ENCODE peak calls at places on chromosome 1, in five cellular contexts. Q is uterus, L is HepG2, M is esophagus muscularis mucosa, A is IMR-90. Y is an unnamed sample.

GRCh38 chr1:153548722-153549695 is at the start of gene S100A3:
- DNase-seq in Q (peak; percentile 81), L (no peak), M (no peak), A (peak; percentile 91), Y (peak; percentile 92)

GRCh38 chr1:74673351-74674111 is at the start of gene ERICH3:
- DNase-seq in Q (no peak), L (no peak), M (no peak), A (no peak), Y (no peak)

GRCh38 chr1:50620680-50621329 is 197.6 kb upstream of the DMRTA2 start:
- DNase-seq in Q (no peak), L (peak; percentile 45), M (no peak), A (peak; percentile 40), Y (no peak)

GRCh38 chr1:184567016-184567415 is 180.2 kb downstream of the C1orf21 start:
- DNase-seq in Q (no peak), L (no peak), M (no peak), A (no peak), Y (no peak)

GRCh38 chr1:59393211-59394180 is 96.6 kb downstream of the FGGY start:
- DNase-seq in Q (peak; percentile 96), L (peak; percentile 50), M (peak; percentile 94), A (peak; percentile 91), Y (peak; percentile 95)

GRCh38 chr1:64913361-64914015 is 52.9 kb downstream of the JAK1 start:
- DNase-seq in Q (no peak), L (no peak), M (peak; percentile 39), A (no peak), Y (no peak)

GRCh38 chr1:248853023-248853422 is 5.9 kb downstream of the ZNF692 start:
- DNase-seq in Q (no peak), L (no peak), M (no peak), A (peak; percentile 80), Y (no peak)

GRCh38 chr1:201602413-201603265 is 63.7 kb downstream of the NAV1 start:
- DNase-seq in Q (peak; percentile 48), L (no peak), M (no peak), A (peak; percentile 96), Y (no peak)

GRCh38 chr1:221869759-221870158 is 127.9 kb upstream of the DUSP10 start:
- DNase-seq in Q (no peak), L (no peak), M (no peak), A (peak; percentile 85), Y (no peak)

GRCh38 chr1:22341791-22342605 is 109.7 kb upstream of the ZBTB40 start:
- DNase-seq in Q (no peak), L (no peak), M (peak; percentile 93), A (peak; percentile 28), Y (no peak)

GRCh38 chr1:1542766-1543705 is 2.6 kb upstream of the TMEM240 start:
- DNase-seq in Q (no peak), L (no peak), M (no peak), A (no peak), Y (no peak)

GRCh38 chr1:12174789-12175455 is 8.1 kb downstream of the TNFRSF1B start:
- DNase-seq in Q (peak; percentile 62), L (no peak), M (no peak), A (no peak), Y (peak; percentile 81)

GRCh38 chr1:180258290-180258689 is 28.2 kb downstream of the LHX4 start:
- DNase-seq in Q (no peak), L (no peak), M (no peak), A (no peak), Y (no peak)

GRCh38 chr1:28718601-28719331 is 18.0 kb upstream of the YTHDF2 start:
- DNase-seq in Q (no peak), L (no peak), M (no peak), A (peak; percentile 67), Y (no peak)

GRCh38 chr1:153565529-153566374 is at the start of gene S100A2:
- DNase-seq in Q (peak; percentile 77), L (peak; percentile 40), M (no peak), A (peak; percentile 97), Y (peak; percentile 84)

GRCh38 chr1:169060010-169060722 is 46.3 kb upstream of the ATP1B1 start:
- DNase-seq in Q (no peak), L (peak; percentile 85), M (peak; percentile 50), A (no peak), Y (no peak)

GRCh38 chr1:174273766-174274165 is 114.4 kb downstream of the RABGAP1L start:
- DNase-seq in Q (no peak), L (no peak), M (no peak), A (no peak), Y (no peak)

GRCh38 chr1:169528214-169529067 is 42.7 kb upstream of the SLC19A2 start:
- DNase-seq in Q (no peak), L (no peak), M (no peak), A (no peak), Y (no peak)

GRCh38 chr1:221913351-221913750 is 171.5 kb upstream of the DUSP10 start:
- DNase-seq in Q (no peak), L (no peak), M (peak; percentile 42), A (peak; percentile 27), Y (no peak)

GRCh38 chr1:214518387-214518786 is 33.0 kb downstream of the PTPN14 start:
- DNase-seq in Q (no peak), L (no peak), M (no peak), A (peak; percentile 44), Y (no peak)

GRCh38 chr1:156889802-156890585 is 3.5 kb upstream of the PEAR1 start:
- DNase-seq in Q (peak; percentile 81), L (peak; percentile 53), M (peak; percentile 96), A (peak; percentile 75), Y (peak; percentile 89)

GRCh38 chr1:178098262-178098661 is 4.4 kb downstream of the RASAL2 start:
- DNase-seq in Q (no peak), L (no peak), M (no peak), A (peak; percentile 25), Y (no peak)

GRCh38 chr1:87389011-87389410 is 60.3 kb downstream of the LMO4 start:
- DNase-seq in Q (no peak), L (no peak), M (no peak), A (no peak), Y (no peak)

GRCh38 chr1:244315996-244316395 is 135.7 kb downstream of the ADSS2 start:
- DNase-seq in Q (no peak), L (no peak), M (no peak), A (no peak), Y (no peak)

GRCh38 chr1:202192770-202193613 is 607 bp upstream of the LGR6 start:
- DNase-seq in Q (peak; percentile 30), L (peak; percentile 43), M (no peak), A (peak; percentile 35), Y (peak; percentile 77)

GRCh38 chr1:93076268-93076667 is 2.8 kb upstream of the MTF2 start:
- DNase-seq in Q (no peak), L (no peak), M (no peak), A (no peak), Y (no peak)

GRCh38 chr1:93080424-93080823 is 1.3 kb downstream of the MTF2 start:
- DNase-seq in Q (no peak), L (peak; percentile 63), M (no peak), A (peak; percentile 83), Y (no peak)

GRCh38 chr1:93081716-93082115 is 2.6 kb downstream of the MTF2 start:
- DNase-seq in Q (no peak), L (no peak), M (no peak), A (peak; percentile 88), Y (no peak)

GRCh38 chr1:93079685-93080141 is 630 bp downstream of the MTF2 start:
- DNase-seq in Q (peak; percentile 23), L (no peak), M (no peak), A (no peak), Y (peak; percentile 62)

DNA sequence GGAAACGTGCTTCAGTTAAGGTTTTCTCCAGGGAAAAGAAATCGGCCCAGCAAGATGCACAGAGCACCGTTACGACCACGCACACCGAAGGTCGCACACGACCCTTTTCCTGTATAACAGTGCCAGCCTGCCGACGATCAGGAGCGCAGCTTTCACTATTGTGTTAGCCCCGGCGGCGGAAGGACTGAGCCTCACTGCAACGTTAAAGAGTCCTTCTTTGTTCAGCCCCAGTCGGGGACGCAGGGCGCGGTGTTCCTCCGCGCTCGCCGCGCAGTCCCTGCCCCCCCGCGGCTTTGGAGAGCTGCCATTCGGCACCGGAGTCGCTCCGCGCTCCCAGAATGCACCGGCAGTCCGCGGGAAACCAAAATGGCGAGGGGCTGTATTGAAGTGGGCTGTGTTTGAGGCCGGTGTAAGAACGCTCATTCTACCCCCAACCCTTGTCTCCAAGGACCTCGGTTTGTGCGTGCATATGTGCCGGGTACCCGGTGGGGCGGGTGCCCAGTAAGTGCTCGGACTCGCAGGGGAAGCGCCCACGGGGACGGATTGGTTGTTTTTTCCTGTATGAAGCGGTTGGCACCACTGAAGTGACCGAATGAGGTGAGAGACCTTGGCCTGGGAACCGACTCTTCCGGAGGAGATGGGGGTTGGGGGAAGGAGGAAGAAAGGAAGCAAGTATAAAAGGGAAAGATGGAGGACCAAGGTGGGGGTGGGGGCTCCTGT is at the start of gene MTF2:
- DNase-seq in Q (peak; percentile 94), L (peak; percentile 90), M (peak; percentile 97), A (peak; percentile 97), Y (peak; percentile 97)
- TF ChIP-seq POLR2A in Q (peak; percentile 64), L (peak; percentile 98), M (peak; percentile 6), A (peak; percentile 91), Y (peak; percentile 75)

GRCh38 chr1:161201828-161202712 is at the start of gene NDUFS2:
- DNase-seq in Q (peak; percentile 100), L (peak; percentile 97), M (peak; percentile 99), A (peak; percentile 99), Y (peak; percentile 100)
- H3K4me1 ChIP-seq in Q (peaks cover 27% of the 10 kb centered on the region), L (peaks cover 78% of the 10 kb centered on the region), M (peaks cover 65% of the 10 kb centered on the region), A (peaks cover 33% of the 10 kb centered on the region), Y (peaks cover 65% of the 10 kb centered on the region)

GRCh38 chr1:46768445-46768844 is 30.4 kb upstream of the CYP4B1 start:
- DNase-seq in Q (no peak), L (no peak), M (no peak), A (no peak), Y (no peak)
- H3K4me3 ChIP-seq in Q (no peak overlapping the region), L (no peak overlapping the region), M (no peak overlapping the region), A (no peak overlapping the region), Y (no peak overlapping the region)

GRCh38 chr1:234316486-234316885 is 56.8 kb upstream of the COA6 start:
- DNase-seq in Q (no peak), L (no peak), M (peak; percentile 78), A (no peak), Y (no peak)

GRCh38 chr1:234313171-234313570 is 60.1 kb upstream of the COA6 start:
- DNase-seq in Q (no peak), L (peak; percentile 12), M (no peak), A (no peak), Y (no peak)

GRCh38 chr1:234311414-234311813 is 61.8 kb upstream of the COA6 start:
- DNase-seq in Q (no peak), L (no peak), M (no peak), A (no peak), Y (no peak)

GRCh38 chr1:234315588-234315987 is 57.7 kb upstream of the COA6 start:
- DNase-seq in Q (no peak), L (no peak), M (peak; percentile 57), A (no peak), Y (no peak)

DNA sequence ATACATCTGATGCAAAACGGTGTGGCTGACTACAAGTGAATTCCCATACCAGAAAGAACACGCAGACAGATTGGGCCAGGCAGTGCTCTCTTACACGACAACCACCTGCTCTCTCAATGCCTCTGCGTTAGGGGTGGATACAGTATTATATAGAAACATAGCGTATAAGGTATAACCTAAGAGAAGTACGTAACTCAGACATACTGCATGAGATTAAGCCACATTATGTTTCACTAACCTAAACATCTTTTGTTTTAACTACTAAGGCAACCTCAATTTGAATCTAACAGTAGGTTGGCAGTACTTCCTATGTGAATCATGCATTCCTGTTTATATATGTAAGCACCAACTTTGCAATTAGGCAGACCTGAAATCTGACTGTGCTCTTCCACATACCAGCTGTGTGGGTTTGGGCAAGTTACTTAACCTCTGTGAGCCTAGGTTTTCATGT is 58.1 kb upstream of the COA6 start:
- DNase-seq in Q (no peak), L (peak; percentile 9), M (peak; percentile 60), A (peak; percentile 76), Y (no peak)
- TF ChIP-seq POLR2A in Q (no peak), L (no peak), M (no peak), A (no peak), Y (no peak)

Y was measured in sigmoid colon.